ENCODE peak calls at places on chromosome 18, in ten cellular contexts. K is heart left ventricle, V is fibroblast of lung, R is cardiac muscle cell, N is brain microvascular endothelial cell, D is transverse colon, H is NB4, A is choroid plexus epithelial cell, O is AG04449, F is tibial nerve. I is an unnamed sample.

GRCh38 chr18:2316686-2317308 is 254.5 kb downstream of the METTL4 start:
- DNase-seq in R (no peak), K (no peak), V (no peak), D (no peak), N (no peak), H (no peak), F (no peak), O (no peak), A (no peak), I (no peak)

GRCh38 chr18:32760391-32760790 is 12.4 kb downstream of the KLHL14 start:
- DNase-seq in V (no peak), H (no peak), K (no peak), D (peak; percentile 39), R (no peak), F (no peak), O (no peak), A (no peak), N (no peak), I (no peak)

GRCh38 chr18:11156977-11157376 is 7.6 kb upstream of the PIEZO2 start:
- DNase-seq in A (no peak), H (no peak), O (no peak), K (no peak), R (no peak), V (no peak), F (no peak), N (no peak), D (no peak), I (no peak)

GRCh38 chr18:12819330-12819729 is 64.7 kb downstream of the PTPN2 start:
- DNase-seq in A (peak; percentile 45), D (no peak), K (no peak), O (no peak), V (no peak), N (no peak), H (no peak), R (no peak), F (no peak), I (no peak)

GRCh38 chr18:14970027-14970426 is 222.1 kb downstream of the ANKRD30B start:
- DNase-seq in V (peak; percentile 33), A (no peak), N (no peak), D (no peak), H (no peak), F (no peak), O (no peak), R (no peak), K (no peak), I (no peak)

GRCh38 chr18:60895181-60895580 is 438.0 kb upstream of the CDH20 start:
- DNase-seq in K (no peak), A (peak; percentile 53), D (no peak), O (no peak), R (peak; percentile 13), V (peak; percentile 9), F (no peak), H (no peak), N (no peak), I (no peak)

GRCh38 chr18:36798738-36799473 is 29.9 kb downstream of the TPGS2 start:
- DNase-seq in A (peak; percentile 18), D (no peak), R (no peak), N (peak; percentile 12), V (no peak), K (no peak), F (no peak), O (no peak), H (no peak), I (no peak)

GRCh38 chr18:74175658-74176057 is 27.3 kb downstream of the TIMM21 start:
- DNase-seq in H (no peak), N (no peak), K (no peak), O (no peak), F (no peak), A (no peak), V (no peak), R (no peak), D (no peak), I (no peak)

DNA sequence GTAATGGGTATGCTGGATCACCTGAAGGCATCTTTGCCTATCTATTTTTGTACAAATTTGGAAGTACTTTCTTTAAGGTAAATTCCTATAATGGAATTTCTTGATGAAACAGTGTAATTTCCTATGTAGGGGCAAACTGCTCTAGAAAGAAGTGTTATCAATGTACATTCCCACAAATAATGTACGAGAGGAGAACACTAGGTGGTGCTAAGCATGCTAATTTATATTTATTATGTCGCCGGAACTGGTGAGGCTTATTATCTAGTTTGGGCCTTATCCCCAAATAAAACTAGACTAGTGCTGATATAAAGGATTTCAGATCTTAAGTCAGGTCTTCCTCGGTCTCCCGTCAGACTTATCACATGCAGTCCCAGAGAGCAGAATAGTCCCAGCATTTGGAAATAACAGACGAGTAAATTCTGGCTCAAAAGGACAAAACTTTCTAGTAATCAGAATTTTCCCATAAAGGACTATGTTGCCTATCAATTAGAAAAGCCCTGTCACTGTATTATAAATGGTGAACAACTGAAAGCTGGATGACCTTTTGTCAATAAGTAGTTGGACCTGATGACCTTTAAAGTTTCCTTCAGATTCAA is 86.9 kb upstream of the RBBP8 start:
- DNase-seq in F (no peak), H (peak; percentile 45), R (peak; percentile 60), V (peak; percentile 43), D (no peak), N (no peak), A (peak; percentile 63), K (no peak), O (no peak), I (no peak)
- TF ChIP-seq CTCF in F (peak; percentile 11), H (peak; percentile 31), R (peak; percentile 59), V (peak; percentile 38), D (peak; percentile 27), N (peak; percentile 50), A (peak; percentile 58), K (peak; percentile 60), O (peak; percentile 27), I (peak; percentile 28)

DNA sequence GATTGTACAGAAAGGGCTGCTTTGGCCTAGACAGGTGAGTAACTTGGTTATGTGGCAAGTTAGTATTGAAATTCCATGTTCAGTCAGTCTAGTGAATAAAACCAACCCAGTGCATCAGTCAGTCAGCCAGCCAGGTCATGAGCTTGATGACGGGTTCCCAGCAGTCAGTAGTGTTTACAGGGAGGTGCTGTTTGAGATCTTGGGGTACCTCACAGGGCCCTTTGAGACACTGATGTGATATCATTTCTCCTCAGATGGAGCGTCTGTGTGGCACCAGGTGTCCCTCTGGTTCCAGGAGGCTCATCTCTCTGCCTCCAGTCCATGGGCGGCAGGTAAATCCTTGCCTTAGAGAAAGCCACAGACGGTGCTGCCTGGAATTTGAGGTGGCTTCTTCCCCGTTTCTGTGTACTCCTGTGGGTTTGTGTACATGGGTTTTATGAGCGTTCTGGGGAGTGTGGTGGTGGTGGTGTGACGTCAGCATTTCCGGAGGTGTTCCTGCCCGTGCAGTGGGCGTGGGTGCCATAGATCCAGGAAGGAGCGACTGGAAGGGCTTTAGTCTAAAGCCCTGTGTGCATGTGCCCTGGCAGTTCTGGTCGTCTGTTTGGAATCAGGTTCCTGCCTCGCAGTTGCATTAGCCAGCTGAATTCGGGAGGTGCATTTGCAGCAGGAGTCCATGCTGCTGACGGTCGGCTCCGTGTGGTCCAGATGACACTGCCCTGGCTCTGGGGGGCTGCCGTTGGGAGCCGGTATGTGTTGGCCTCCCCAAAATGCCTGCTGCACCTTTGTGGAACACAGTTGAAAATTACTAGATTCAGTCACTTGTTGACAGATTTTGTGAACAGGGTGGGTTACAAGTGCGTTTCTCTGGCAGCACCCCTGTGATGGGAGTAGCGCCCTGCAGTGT is 2.1 kb downstream of the CTDP1 start:
- DNase-seq in K (no peak), N (no peak), V (no peak), H (peak; percentile 90), D (peak; percentile 87), O (no peak), F (no peak), A (peak; percentile 7), R (no peak), I (no peak)
- H3K4me3 ChIP-seq in K (no peak overlapping the region), N (no peak overlapping the region), V (no peak overlapping the region), H (peak overlapping the region; percentile 88), D (peak overlapping the region; percentile 99), O (no peak overlapping the region), F (peak overlapping the region; percentile 79), A (peak overlapping the region; percentile 97), R (no peak overlapping the region), I (peak overlapping the region; percentile 58)

DNA sequence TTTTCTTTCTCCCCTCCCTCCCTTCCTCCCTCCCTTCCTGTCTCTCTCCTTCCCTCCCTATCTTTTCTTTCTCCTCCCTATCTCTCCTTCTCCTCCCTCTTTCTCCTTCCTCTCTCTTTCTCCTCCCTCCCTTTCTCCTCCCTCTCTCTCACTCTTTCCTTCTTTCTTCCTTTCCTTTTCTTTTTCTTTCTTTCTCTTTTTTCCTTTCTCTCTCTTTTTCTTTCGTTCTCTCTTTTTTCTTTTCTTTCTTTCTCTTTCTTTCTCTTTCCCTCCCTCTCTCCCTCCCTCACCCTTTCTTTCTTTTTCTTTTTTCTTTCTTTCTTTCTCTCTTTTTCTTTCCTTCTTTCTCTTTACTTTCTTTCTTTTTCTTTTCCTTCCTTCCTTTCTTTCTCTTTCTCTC is 169.7 kb upstream of the LINC00305 start:
- DNase-seq in A (no peak), F (no peak), K (no peak), N (no peak), V (no peak), H (no peak), D (no peak), R (no peak), O (no peak), I (no peak)
- TF ChIP-seq CTCF in A (no peak), F (no peak), K (no peak), N (no peak), V (no peak), H (no peak), D (no peak), R (no peak), O (no peak), I (no peak)

GRCh38 chr18:22564036-22564435 is 146.3 kb upstream of the CTAGE1 start:
- DNase-seq in A (peak; percentile 78), F (no peak), H (no peak), O (no peak), N (peak; percentile 67), V (no peak), D (no peak), R (peak; percentile 87), K (no peak), I (no peak)

GRCh38 chr18:22560283-22560627 is 142.5 kb upstream of the CTAGE1 start:
- DNase-seq in F (no peak), H (no peak), N (no peak), O (no peak), R (no peak), K (no peak), V (no peak), D (no peak), A (no peak), I (no peak)

GRCh38 chr18:22559414-22560282 is 141.9 kb upstream of the CTAGE1 start:
- DNase-seq in H (peak; percentile 59), O (no peak), F (no peak), K (peak; percentile 84), N (peak; percentile 84), R (peak; percentile 85), A (peak; percentile 63), V (peak; percentile 70), D (peak; percentile 52), I (no peak)

GRCh38 chr18:22560797-22561196 is 143.1 kb upstream of the CTAGE1 start:
- DNase-seq in V (no peak), O (no peak), H (no peak), K (no peak), R (no peak), F (no peak), A (no peak), N (no peak), D (no peak), I (no peak)

DNA sequence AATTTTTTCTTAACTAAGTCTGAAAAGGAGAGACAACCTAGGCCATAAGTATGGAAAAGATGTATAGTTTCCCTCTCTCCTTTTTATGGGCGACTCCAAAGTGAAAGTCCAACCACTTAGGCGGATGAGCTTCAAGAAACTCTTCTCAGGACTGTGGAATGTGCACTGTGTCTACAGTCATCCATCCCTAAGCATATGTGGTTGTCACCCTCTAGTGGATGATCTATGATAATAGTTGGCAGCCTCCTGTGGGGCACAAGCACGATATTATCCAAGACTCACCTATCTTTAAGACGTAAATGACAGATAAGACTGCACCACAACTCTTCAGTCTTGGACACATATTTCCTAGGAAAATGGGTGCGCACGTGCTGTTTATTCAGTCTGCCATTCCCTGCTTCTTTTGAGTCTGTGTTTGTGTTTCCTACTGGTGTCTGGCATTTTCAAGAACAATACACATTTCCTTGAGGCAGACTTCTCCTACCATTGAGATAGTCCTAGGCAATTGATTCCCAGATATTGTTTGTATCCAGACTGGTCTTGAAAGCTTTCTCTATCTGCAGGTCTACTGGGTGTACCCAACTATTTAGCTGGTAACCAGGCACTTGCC is 145.5 kb upstream of the CTAGE1 start:
- DNase-seq in N (peak; percentile 91), R (peak; percentile 97), F (no peak), H (peak; percentile 69), A (peak; percentile 98), D (peak; percentile 35), O (peak; percentile 70), K (no peak), V (peak; percentile 94), I (peak; percentile 78)
- H3K4me3 ChIP-seq in N (no peak overlapping the region), R (no peak overlapping the region), F (no peak overlapping the region), H (no peak overlapping the region), A (peak overlapping the region; percentile 26), D (no peak overlapping the region), O (no peak overlapping the region), K (peak overlapping the region; percentile 53), V (peak overlapping the region; percentile 3), I (no peak overlapping the region)